ENCODE peak calls at places on chromosomes 3 and 15, in seven cellular contexts. One of them, this sample, is unnamed.

GRCh38 chr15:75801859-75802593 is 41.2 kb upstream of the UBE2Q2 start:
- DNase-seq in NAMALWA: peak; percentile 88
- DNase-seq in GM03348: peak; percentile 93
- DNase-seq in fibroblast of the conjunctiva: peak; percentile 30
- DNase-seq in transverse colon: peak; percentile 84
- DNase-seq in Right ventricle myocardium inferior: peak; percentile 94
- DNase-seq in A549: peak; percentile 96
- DNase-seq in this sample: peak; percentile 73

GRCh38 chr3:101556064-101556463 is 5.6 kb upstream of the TRMT10C start:
- DNase-seq in NAMALWA: no peak
- DNase-seq in fibroblast of the conjunctiva: no peak
- DNase-seq in transverse colon: no peak
- DNase-seq in A549: no peak
- DNase-seq in Right ventricle myocardium inferior: no peak
- DNase-seq in GM03348: no peak
- DNase-seq in this sample: no peak

GRCh38 chr15:51688863-51689262 is 7.6 kb downstream of the SCG3 start:
- DNase-seq in fibroblast of the conjunctiva: no peak
- DNase-seq in A549: no peak
- DNase-seq in NAMALWA: peak; percentile 9
- DNase-seq in transverse colon: no peak
- DNase-seq in GM03348: peak; percentile 13
- DNase-seq in Right ventricle myocardium inferior: no peak
- DNase-seq in this sample: no peak

GRCh38 chr3:97937205-97937604 is 35.0 kb downstream of the RIOX2 start:
- DNase-seq in NAMALWA: no peak
- DNase-seq in GM03348: no peak
- DNase-seq in fibroblast of the conjunctiva: no peak
- DNase-seq in Right ventricle myocardium inferior: no peak
- DNase-seq in transverse colon: no peak
- DNase-seq in A549: no peak
- DNase-seq in this sample: no peak

GRCh38 chr15:69298697-69299441 is at the start of gene PAQR5:
- DNase-seq in fibroblast of the conjunctiva: no peak
- DNase-seq in A549: peak; percentile 92
- DNase-seq in NAMALWA: peak; percentile 13
- DNase-seq in Right ventricle myocardium inferior: no peak
- DNase-seq in transverse colon: peak; percentile 75
- DNase-seq in GM03348: peak; percentile 92
- DNase-seq in this sample: peak; percentile 62

GRCh38 chr15:85100186-85100937 is 118.7 kb downstream of the PDE8A start:
- DNase-seq in Right ventricle myocardium inferior: no peak
- DNase-seq in transverse colon: no peak
- DNase-seq in A549: no peak
- DNase-seq in fibroblast of the conjunctiva: no peak
- DNase-seq in GM03348: no peak
- DNase-seq in NAMALWA: peak; percentile 15
- DNase-seq in this sample: no peak

GRCh38 chr15:26298010-26298661 is 435.0 kb upstream of the ATP10A start:
- DNase-seq in NAMALWA: no peak
- DNase-seq in transverse colon: no peak
- DNase-seq in fibroblast of the conjunctiva: no peak
- DNase-seq in GM03348: no peak
- DNase-seq in A549: no peak
- DNase-seq in Right ventricle myocardium inferior: no peak
- DNase-seq in this sample: no peak

GRCh38 chr3:126480864-126481263 is 5.2 kb upstream of the ZXDC start:
- DNase-seq in fibroblast of the conjunctiva: no peak
- DNase-seq in transverse colon: no peak
- DNase-seq in Right ventricle myocardium inferior: no peak
- DNase-seq in A549: no peak
- DNase-seq in GM03348: no peak
- DNase-seq in NAMALWA: no peak
- DNase-seq in this sample: no peak

GRCh38 chr3:45659661-45660566 is 29.3 kb upstream of the SACM1L start:
- DNase-seq in NAMALWA: peak; percentile 52
- DNase-seq in fibroblast of the conjunctiva: no peak
- DNase-seq in GM03348: peak; percentile 80
- DNase-seq in transverse colon: peak; percentile 85
- DNase-seq in A549: peak; percentile 65
- DNase-seq in Right ventricle myocardium inferior: peak; percentile 80
- DNase-seq in this sample: peak; percentile 72

GRCh38 chr3:16395229-16395628 is 118.3 kb downstream of the RFTN1 start:
- DNase-seq in transverse colon: no peak
- DNase-seq in GM03348: no peak
- DNase-seq in NAMALWA: no peak
- DNase-seq in A549: no peak
- DNase-seq in Right ventricle myocardium inferior: no peak
- DNase-seq in fibroblast of the conjunctiva: no peak
- DNase-seq in this sample: no peak

GRCh38 chr3:155504682-155505081 is 211.2 kb upstream of the STRIT1 start:
- DNase-seq in A549: no peak
- DNase-seq in GM03348: no peak
- DNase-seq in fibroblast of the conjunctiva: no peak
- DNase-seq in NAMALWA: no peak
- DNase-seq in Right ventricle myocardium inferior: no peak
- DNase-seq in transverse colon: no peak
- DNase-seq in this sample: no peak

GRCh38 chr15:79364571-79365240 is 53.8 kb downstream of the TMED3 start:
- DNase-seq in transverse colon: no peak
- DNase-seq in NAMALWA: no peak
- DNase-seq in A549: no peak
- DNase-seq in Right ventricle myocardium inferior: no peak
- DNase-seq in GM03348: no peak
- DNase-seq in fibroblast of the conjunctiva: no peak
- DNase-seq in this sample: no peak

GRCh38 chr15:52111517-52112202 is 915 bp downstream of the BCL2L10 start:
- DNase-seq in transverse colon: no peak
- DNase-seq in fibroblast of the conjunctiva: no peak
- DNase-seq in NAMALWA: no peak
- DNase-seq in GM03348: no peak
- DNase-seq in Right ventricle myocardium inferior: no peak
- DNase-seq in A549: no peak
- DNase-seq in this sample: no peak

GRCh38 chr15:68995754-68996141 is 18.7 kb upstream of the NOX5 start:
- DNase-seq in Right ventricle myocardium inferior: no peak
- DNase-seq in NAMALWA: no peak
- DNase-seq in A549: no peak
- DNase-seq in transverse colon: no peak
- DNase-seq in GM03348: no peak
- DNase-seq in fibroblast of the conjunctiva: no peak
- DNase-seq in this sample: no peak

GRCh38 chr3:15301761-15302160 is 30.6 kb downstream of the SH3BP5 start:
- DNase-seq in NAMALWA: no peak
- DNase-seq in transverse colon: no peak
- DNase-seq in Right ventricle myocardium inferior: no peak
- DNase-seq in A549: no peak
- DNase-seq in fibroblast of the conjunctiva: no peak
- DNase-seq in GM03348: no peak
- DNase-seq in this sample: no peak

GRCh38 chr3:38039101-38039898 is at the start of gene DLEC1:
- DNase-seq in transverse colon: peak; percentile 89
- DNase-seq in A549: no peak
- DNase-seq in fibroblast of the conjunctiva: no peak
- DNase-seq in Right ventricle myocardium inferior: peak; percentile 91
- DNase-seq in GM03348: peak; percentile 37
- DNase-seq in NAMALWA: no peak
- DNase-seq in this sample: peak; percentile 69

GRCh38 chr3:171788546-171789351 is 21.5 kb downstream of the PLD1 start:
- DNase-seq in GM03348: peak; percentile 58
- DNase-seq in transverse colon: no peak
- DNase-seq in NAMALWA: peak; percentile 52
- DNase-seq in Right ventricle myocardium inferior: no peak
- DNase-seq in A549: no peak
- DNase-seq in fibroblast of the conjunctiva: peak; percentile 80
- DNase-seq in this sample: peak; percentile 14

GRCh38 chr3:176920806-176921205 is 276.5 kb downstream of the TBL1XR1 start:
- DNase-seq in Right ventricle myocardium inferior: no peak
- DNase-seq in GM03348: no peak
- DNase-seq in fibroblast of the conjunctiva: no peak
- DNase-seq in NAMALWA: no peak
- DNase-seq in A549: no peak
- DNase-seq in transverse colon: no peak
- DNase-seq in this sample: no peak

GRCh38 chr3:175585898-175586297 is 726.8 kb downstream of the NAALADL2 start:
- DNase-seq in fibroblast of the conjunctiva: peak; percentile 1
- DNase-seq in GM03348: peak; percentile 25
- DNase-seq in A549: no peak
- DNase-seq in Right ventricle myocardium inferior: no peak
- DNase-seq in NAMALWA: no peak
- DNase-seq in transverse colon: no peak
- DNase-seq in this sample: no peak

GRCh38 chr3:188905991-188906635 is 265.7 kb upstream of the TPRG1 start:
- DNase-seq in A549: no peak
- DNase-seq in NAMALWA: no peak
- DNase-seq in fibroblast of the conjunctiva: no peak
- DNase-seq in Right ventricle myocardium inferior: no peak
- DNase-seq in transverse colon: no peak
- DNase-seq in GM03348: no peak
- DNase-seq in this sample: no peak

GRCh38 chr3:40310690-40311089 is 1.2 kb downstream of the EIF1B start:
- DNase-seq in fibroblast of the conjunctiva: peak; percentile 32
- DNase-seq in A549: no peak
- DNase-seq in NAMALWA: no peak
- DNase-seq in GM03348: no peak
- DNase-seq in transverse colon: no peak
- DNase-seq in Right ventricle myocardium inferior: no peak
- DNase-seq in this sample: no peak

GRCh38 chr3:127982155-127982554 is 67.1 kb downstream of the KBTBD12 start:
- DNase-seq in Right ventricle myocardium inferior: no peak
- DNase-seq in A549: no peak
- DNase-seq in NAMALWA: no peak
- DNase-seq in fibroblast of the conjunctiva: no peak
- DNase-seq in GM03348: no peak
- DNase-seq in transverse colon: no peak
- DNase-seq in this sample: no peak

GRCh38 chr3:138646527-138646926 is 38.0 kb downstream of the FAIM start:
- DNase-seq in GM03348: no peak
- DNase-seq in A549: no peak
- DNase-seq in fibroblast of the conjunctiva: no peak
- DNase-seq in Right ventricle myocardium inferior: no peak
- DNase-seq in NAMALWA: no peak
- DNase-seq in transverse colon: no peak
- DNase-seq in this sample: no peak

GRCh38 chr15:78243491-78243941 is 9.2 kb upstream of the ACSBG1 start:
- DNase-seq in transverse colon: peak; percentile 33
- DNase-seq in GM03348: no peak
- DNase-seq in A549: no peak
- DNase-seq in fibroblast of the conjunctiva: no peak
- DNase-seq in Right ventricle myocardium inferior: no peak
- DNase-seq in NAMALWA: no peak
- DNase-seq in this sample: no peak

GRCh38 chr15:39667382-39668127 is 86.7 kb downstream of the THBS1 start:
- DNase-seq in Right ventricle myocardium inferior: no peak
- DNase-seq in GM03348: no peak
- DNase-seq in fibroblast of the conjunctiva: no peak
- DNase-seq in transverse colon: no peak
- DNase-seq in NAMALWA: no peak
- DNase-seq in A549: no peak
- DNase-seq in this sample: no peak

GRCh38 chr3:181358060-181358459 is 353.7 kb upstream of the SOX2 start:
- DNase-seq in NAMALWA: no peak
- DNase-seq in A549: no peak
- DNase-seq in transverse colon: no peak
- DNase-seq in GM03348: no peak
- DNase-seq in fibroblast of the conjunctiva: no peak
- DNase-seq in Right ventricle myocardium inferior: no peak
- DNase-seq in this sample: no peak

GRCh38 chr3:184209146-184209923 is 20.1 kb upstream of the VWA5B2 start:
- DNase-seq in NAMALWA: no peak
- DNase-seq in fibroblast of the conjunctiva: no peak
- DNase-seq in GM03348: no peak
- DNase-seq in transverse colon: no peak
- DNase-seq in A549: no peak
- DNase-seq in Right ventricle myocardium inferior: no peak
- DNase-seq in this sample: no peak

GRCh38 chr3:71673486-71673885 is 51.7 kb downstream of the EIF4E3 start:
- DNase-seq in NAMALWA: no peak
- DNase-seq in fibroblast of the conjunctiva: no peak
- DNase-seq in GM03348: no peak
- DNase-seq in A549: no peak
- DNase-seq in Right ventricle myocardium inferior: no peak
- DNase-seq in transverse colon: no peak
- DNase-seq in this sample: no peak

GRCh38 chr3:25783661-25784512 is 644 bp upstream of the NGLY1 start:
- DNase-seq in fibroblast of the conjunctiva: no peak
- DNase-seq in NAMALWA: peak; percentile 80
- DNase-seq in transverse colon: no peak
- DNase-seq in A549: peak; percentile 62
- DNase-seq in Right ventricle myocardium inferior: peak; percentile 74
- DNase-seq in GM03348: peak; percentile 10
- DNase-seq in this sample: peak; percentile 74

GRCh38 chr15:57327985-57328471 is 48.3 kb upstream of the CGNL1 start:
- DNase-seq in Right ventricle myocardium inferior: no peak
- DNase-seq in fibroblast of the conjunctiva: peak; percentile 53
- DNase-seq in transverse colon: no peak
- DNase-seq in NAMALWA: no peak
- DNase-seq in GM03348: peak; percentile 69
- DNase-seq in A549: no peak
- DNase-seq in this sample: no peak

GRCh38 chr3:139557041-139557440 is 17.5 kb upstream of the RBP1 start:
- DNase-seq in transverse colon: no peak
- DNase-seq in Right ventricle myocardium inferior: no peak
- DNase-seq in A549: no peak
- DNase-seq in GM03348: no peak
- DNase-seq in NAMALWA: no peak
- DNase-seq in fibroblast of the conjunctiva: no peak
- DNase-seq in this sample: no peak